ENCODE peak calls at places on chromosomes 4 and X, in five cellular contexts. O is CD4-positive, alpha-beta memory T cell; U is IMR-90; Z is psoas muscle; N is PC-9. A is an unnamed sample.
A peak's percentile ranks its signal among the peaks of the same experiment; 100 is the strongest.

GRCh38 chr4:13733817-13734216 is 106.3 kb upstream of the BOD1L1 start:
- DNase-seq in O (no peak), U (no peak), Z (no peak), N (peak; percentile 68), A (no peak)

GRCh38 chrX:129875669-129876068 is 30.3 kb upstream of the UTP14A start:
- DNase-seq in O (no peak), U (peak; percentile 76), Z (no peak), N (peak; percentile 56), A (no peak)

GRCh38 chrX:40278340-40279090 is 180.8 kb upstream of the BCOR start:
- DNase-seq in O (peak; percentile 75), U (no peak), Z (no peak), N (no peak), A (no peak)

GRCh38 chr4:147340547-147341225 is 140.2 kb upstream of the EDNRA start:
- DNase-seq in O (no peak), U (peak; percentile 65), Z (no peak), N (no peak), A (no peak)

GRCh38 chr4:14111730-14112171 is 484.2 kb upstream of the BOD1L1 start:
- DNase-seq in O (no peak), U (peak; percentile 13), Z (no peak), N (peak; percentile 51), A (no peak)

GRCh38 chrX:30196322-30196721 is 19.0 kb upstream of the MAGEB2 start:
- DNase-seq in O (no peak), U (peak; percentile 9), Z (no peak), N (no peak), A (no peak)

GRCh38 chr4:6961496-6962210 is 52.0 kb downstream of the TBC1D14 start:
- DNase-seq in O (no peak), U (no peak), Z (no peak), N (no peak), A (no peak)

GRCh38 chr4:26632916-26633315 is 49.0 kb downstream of the TBC1D19 start:
- DNase-seq in O (no peak), U (no peak), Z (no peak), N (no peak), A (no peak)

GRCh38 chr4:44927361-44928061 is 201.2 kb upstream of the GNPDA2 start:
- DNase-seq in O (no peak), U (peak; percentile 14), Z (no peak), N (no peak), A (no peak)

GRCh38 chr4:76200771-76201224 is 12.8 kb downstream of the SCARB2 start:
- DNase-seq in O (no peak), U (no peak), Z (peak; percentile 85), N (no peak), A (no peak)

GRCh38 chr4:181909368-181909767 is 333.8 kb upstream of the TENM3 start:
- DNase-seq in O (no peak), U (peak; percentile 91), Z (no peak), N (no peak), A (no peak)

GRCh38 chr4:48315728-48316630 is 25.4 kb upstream of the SLAIN2 start:
- DNase-seq in O (peak; percentile 43), U (peak; percentile 73), Z (no peak), N (peak; percentile 59), A (no peak)

GRCh38 chr4:2830632-2831610 is 12.7 kb upstream of the ADD1 start:
- DNase-seq in O (no peak), U (no peak), Z (peak; percentile 30), N (no peak), A (no peak)

GRCh38 chr4:151049430-151049884 is 34.4 kb upstream of the LRBA start:
- DNase-seq in O (no peak), U (no peak), Z (no peak), N (no peak), A (no peak)

GRCh38 chr4:13322681-13323101 is 161.4 kb downstream of the RAB28 start:
- DNase-seq in O (no peak), U (peak; percentile 77), Z (no peak), N (no peak), A (no peak)

GRCh38 chrX:130295519-130296314 is 27.0 kb upstream of the ZNF280C start:
- DNase-seq in O (no peak), U (peak; percentile 1), Z (no peak), N (no peak), A (no peak)

GRCh38 chr4:104848597-104849225 is 298.0 kb upstream of the TET2 start:
- DNase-seq in O (no peak), U (no peak), Z (no peak), N (no peak), A (no peak)

GRCh38 chr4:16262188-16262587 is 35.9 kb upstream of the TAPT1 start:
- DNase-seq in O (peak; percentile 22), U (no peak), Z (no peak), N (no peak), A (no peak)

GRCh38 chrX:65587616-65588526 is 53.3 kb upstream of the LAS1L start:
- DNase-seq in O (no peak), U (peak; percentile 49), Z (peak; percentile 82), N (no peak), A (peak; percentile 3)

GRCh38 chr4:153610623-153611376 is 73.3 kb upstream of the TLR2 start:
- DNase-seq in O (no peak), U (no peak), Z (no peak), N (no peak), A (no peak)

GRCh38 chr4:132502096-132502552 is 647.0 kb upstream of the PCDH10 start:
- DNase-seq in O (no peak), U (no peak), Z (no peak), N (no peak), A (peak; percentile 55)

GRCh38 chr4:185868983-185869938 is 57.3 kb upstream of the SORBS2 start:
- DNase-seq in O (no peak), U (no peak), Z (no peak), N (peak; percentile 76), A (no peak)

GRCh38 chr4:46123872-46124755 is at the start of gene GABRG1:
- DNase-seq in O (no peak), U (no peak), Z (no peak), N (no peak), A (peak; percentile 50)

GRCh38 chr4:154527308-154527707 is 22.9 kb downstream of the PLRG1 start:
- DNase-seq in O (no peak), U (no peak), Z (no peak), N (no peak), A (no peak)

GRCh38 chrX:8042304-8042703 is 115.1 kb upstream of the PNPLA4 start:
- DNase-seq in O (no peak), U (no peak), Z (no peak), N (no peak), A (no peak)

GRCh38 chr4:176656108-176656507 is 136.6 kb downstream of the VEGFC start:
- DNase-seq in O (no peak), U (no peak), Z (no peak), N (no peak), A (no peak)

GRCh38 chrX:69028006-69028760 is 137.1 kb downstream of the PJA1 start:
- DNase-seq in O (no peak), U (no peak), Z (no peak), N (no peak), A (no peak)

DNA sequence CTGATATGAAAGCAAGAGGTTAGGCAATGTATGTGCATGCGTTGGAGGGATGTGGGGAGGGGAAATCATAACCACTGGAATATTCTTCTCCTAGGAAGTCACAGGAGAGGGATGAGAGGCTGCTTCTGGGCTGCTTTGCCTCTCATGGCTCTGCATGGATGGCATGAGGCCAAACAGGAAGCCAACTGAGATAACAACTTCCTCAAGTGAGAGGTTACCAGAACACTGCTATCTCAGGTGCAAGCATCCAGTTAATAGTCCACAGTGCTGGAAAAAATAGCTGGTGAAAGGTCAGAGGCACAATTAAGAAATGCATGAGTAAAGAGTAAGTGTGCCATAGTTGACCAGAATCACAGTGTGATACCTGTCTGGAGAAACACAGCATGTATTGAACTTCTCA is 113.3 kb downstream of the ELOVL6 start:
- DNase-seq in O (peak; percentile 31), U (peak; percentile 35), Z (no peak), N (peak; percentile 86), A (no peak)
- H3K27ac ChIP-seq in O (no peak overlapping the region), U (no peak overlapping the region), Z (no peak overlapping the region), N (peak overlapping the region; percentile 63), A (no peak overlapping the region)

GRCh38 chr4:145545538-145546224 is 64.0 kb downstream of the SMAD1 start:
- DNase-seq in O (no peak), U (peak; percentile 98), Z (no peak), N (peak; percentile 93), A (no peak)
- H3K27ac ChIP-seq in O (no peak overlapping the region), U (peak overlapping the region; percentile 58), Z (peak overlapping the region; percentile 17), N (peak overlapping the region; percentile 75), A (no peak overlapping the region)

GRCh38 chrX:17560385-17560784 is 176.9 kb upstream of the SCML1 start:
- DNase-seq in O (no peak), U (no peak), Z (no peak), N (peak; percentile 48), A (no peak)
- H3K27ac ChIP-seq in O (no peak overlapping the region), U (peak overlapping the region; percentile 67), Z (peak overlapping the region; percentile 0), N (peak overlapping the region; percentile 90), A (no peak overlapping the region)

GRCh38 chr4:173411106-173411703 is 12.3 kb upstream of the SCRG1 start:
- DNase-seq in O (no peak), U (no peak), Z (no peak), N (no peak), A (no peak)
- H3K27ac ChIP-seq in O (no peak overlapping the region), U (no peak overlapping the region), Z (no peak overlapping the region), N (no peak overlapping the region), A (peak overlapping the region; percentile 28)

GRCh38 chrX:154429708-154430107 is 1.2 kb downstream of the ATP6AP1 start:
- DNase-seq in O (no peak), U (no peak), Z (no peak), N (no peak), A (no peak)
- H3K27ac ChIP-seq in O (no peak overlapping the region), U (no peak overlapping the region), Z (no peak overlapping the region), N (no peak overlapping the region), A (no peak overlapping the region)

GRCh38 chr4:184814686-184815045 is 11.1 kb downstream of the ACSL1 start:
- DNase-seq in O (no peak), U (no peak), Z (no peak), N (no peak), A (no peak)

GRCh38 chr4:184812181-184812542 is 13.6 kb downstream of the ACSL1 start:
- DNase-seq in O (no peak), U (no peak), Z (no peak), N (no peak), A (no peak)

GRCh38 chr4:184810720-184811119 is 15.0 kb downstream of the ACSL1 start:
- DNase-seq in O (no peak), U (no peak), Z (peak; percentile 85), N (no peak), A (no peak)

GRCh38 chr4:184811484-184812180 is 14.1 kb downstream of the ACSL1 start:
- DNase-seq in O (no peak), U (no peak), Z (no peak), N (no peak), A (no peak)

DNA sequence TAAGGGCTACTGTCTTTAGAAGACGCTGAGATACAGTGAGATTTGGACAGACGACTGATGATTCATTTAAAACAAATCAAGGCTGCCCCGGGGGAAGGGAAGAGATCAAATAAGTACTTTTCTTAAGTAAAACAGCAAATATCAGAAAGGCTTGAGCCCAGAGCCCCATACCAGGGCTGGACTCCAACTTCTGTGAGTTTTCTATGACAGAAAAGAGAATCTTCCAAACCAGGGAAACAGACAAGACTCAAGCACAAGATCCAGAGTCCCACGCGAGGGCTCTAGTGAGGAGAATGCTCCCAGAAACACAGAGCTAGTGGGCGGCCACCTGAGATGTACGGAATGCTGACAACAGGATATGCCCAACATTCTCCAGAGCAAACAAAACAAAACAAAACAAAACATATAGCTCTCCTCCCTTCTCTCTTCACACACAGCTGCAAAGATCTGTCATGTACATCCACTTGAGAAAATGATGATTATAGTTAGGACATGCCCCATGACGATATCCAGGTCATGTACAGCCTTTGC is 13.1 kb downstream of the ACSL1 start:
- DNase-seq in O (no peak), U (peak; percentile 24), Z (no peak), N (peak; percentile 45), A (no peak)
- H3K27ac ChIP-seq in O (no peak overlapping the region), U (no peak overlapping the region), Z (peak overlapping the region; percentile 92), N (peak overlapping the region; percentile 85), A (peak overlapping the region; percentile 69)